ENCODE peak calls at places on chromosomes 13 and 19, in six cellular contexts. K, D, L, A, B and G are unnamed samples.

GRCh38 chr19:5460748-5461147 is 5.5 kb downstream of the ZNRF4 start:
- DNase-seq in B (no peak), K (no peak), A (no peak), L (no peak), D (no peak), G (no peak)

GRCh38 chr13:40445557-40445990 is 220.9 kb downstream of the FOXO1 start:
- DNase-seq in B (no peak), L (no peak), K (no peak), D (no peak), A (peak), G (no peak)

GRCh38 chr19:7494416-7495098 is 5.7 kb upstream of the PEX11G start:
- DNase-seq in B (no peak), A (peak), D (no peak), K (peak), L (no peak), G (no peak)

GRCh38 chr19:41350735-41351338 is 2.9 kb downstream of the TGFB1 start:
- DNase-seq in D (no peak), K (no peak), A (peak), L (no peak), B (peak), G (no peak)

GRCh38 chr19:496333-496634 is at the start of gene MADCAM1:
- DNase-seq in K (no peak), L (no peak), B (no peak), D (no peak), A (no peak), G (no peak)

GRCh38 chr19:43768273-43769050 is 12.3 kb downstream of the KCNN4 start:
- DNase-seq in D (no peak), A (no peak), K (no peak), B (no peak), L (no peak), G (no peak)

GRCh38 chr13:49437705-49438104 is 6.2 kb downstream of the CAB39L start:
- DNase-seq in L (no peak), K (no peak), B (no peak), A (no peak), D (no peak), G (no peak)

GRCh38 chr13:99269627-99270252 is 11.6 kb upstream of the GPR18 start:
- DNase-seq in L (peak), A (peak), B (peak), D (peak), K (peak), G (peak)

DNA sequence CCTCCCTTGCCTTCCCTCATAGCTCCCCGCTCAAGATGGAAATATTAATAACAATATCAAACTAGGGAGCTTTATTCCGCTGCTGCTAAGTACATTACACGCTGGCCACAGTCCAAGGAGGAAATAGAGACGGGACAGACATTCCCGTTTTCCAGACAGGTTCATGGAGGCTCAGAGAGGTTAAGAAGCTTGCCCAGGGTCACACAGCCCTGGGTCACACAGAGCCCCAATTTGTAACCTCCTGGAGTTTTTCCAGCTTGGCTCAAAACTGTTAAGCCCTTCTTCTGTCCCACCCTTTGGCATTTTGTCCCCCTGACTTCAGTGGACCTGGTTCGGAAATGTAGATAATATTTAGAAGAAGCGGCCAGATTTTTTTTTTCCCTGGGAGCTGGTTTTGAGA is 2.0 kb downstream of the BICRA start:
- DNase-seq in A (no peak), B (peak), L (no peak), D (no peak), K (no peak), G (no peak)
- H3K9ac ChIP-seq in A (no peak), B (peak), L (no peak), D (peak), K (no peak), G (peak)

GRCh38 chr19:2701361-2702169 is 929 bp downstream of the GNG7 start:
- DNase-seq in L (no peak), B (no peak), A (no peak), D (no peak), K (no peak), G (no peak)
- TF ChIP-seq EZH2 in L (no peak), B (peak), A (no peak), D (no peak), K (no peak), G (no peak)

GRCh38 chr19:39021063-39021462 is 11.3 kb downstream of the FBXO27 start:
- DNase-seq in L (no peak), B (no peak), K (no peak), A (no peak), D (no peak), G (no peak)
- H3K9ac ChIP-seq in L (no peak), B (no peak), K (no peak), A (no peak), D (no peak), G (no peak)

GRCh38 chr19:49432141-49433073 is 7.2 kb downstream of the GFY start:
- DNase-seq in K (peak), D (no peak), B (no peak), A (no peak), L (no peak), G (no peak)
- TF ChIP-seq EZH2 in K (peak), D (no peak), B (no peak), A (no peak), L (no peak), G (no peak)

GRCh38 chr13:36154567-36155231 is 23.5 kb upstream of the DCLK1 start:
- DNase-seq in A (peak), B (peak), K (peak), L (no peak), D (no peak), G (no peak)
- H3K9ac ChIP-seq in A (no peak), B (no peak), K (no peak), L (no peak), D (no peak), G (no peak)

GRCh38 chr13:20171364-20171763 is 10.5 kb upstream of the GJA3 start:
- DNase-seq in K (peak), A (peak), B (no peak), L (no peak), D (no peak), G (no peak)
- TF ChIP-seq EZH2 in K (no peak), A (no peak), B (no peak), L (no peak), D (no peak), G (no peak)